ENCODE peak calls at places on chromosome 16, in four cellular contexts. Y is glutamatergic neuron, X is H1, S is AML-193. A is an unnamed sample.

GRCh38 chr16:10493276-10493675 is 87.1 kb downstream of the EMP2 start:
- DNase-seq in X (no peak), S (no peak), Y (no peak), A (no peak)

GRCh38 chr16:10180771-10181163 is 1.5 kb downstream of the GRIN2A start:
- DNase-seq in S (no peak), X (peak), Y (peak), A (peak)

GRCh38 chr16:2284001-2284770 is 16.3 kb upstream of the RNPS1 start:
- DNase-seq in X (no peak), Y (no peak), S (no peak), A (no peak)

GRCh38 chr16:1941924-1942809 is 832 bp downstream of the MSRB1 start:
- DNase-seq in X (no peak), Y (no peak), S (peak), A (no peak)

GRCh38 chr16:85286066-85286712 is 173.9 kb upstream of the CIBAR2 start:
- DNase-seq in Y (no peak), X (no peak), S (no peak), A (no peak)

GRCh38 chr16:2156025-2156848 is 655 bp downstream of the TRAF7 start:
- DNase-seq in Y (no peak), S (peak), X (no peak), A (no peak)

GRCh38 chr16:68987734-68988457 is 117.6 kb upstream of the HAS3 start:
- DNase-seq in S (no peak), Y (no peak), X (no peak), A (no peak)

GRCh38 chr16:6068063-6068462 is 970.5 kb upstream of the EEF2KMT start:
- DNase-seq in S (no peak), X (no peak), Y (no peak), A (no peak)

GRCh38 chr16:68954871-68955635 is 111.7 kb downstream of the TANGO6 start:
- DNase-seq in X (no peak), Y (no peak), S (no peak), A (no peak)

GRCh38 chr16:88591577-88592021 is 21.4 kb downstream of the ZC3H18 start:
- DNase-seq in S (no peak), X (no peak), Y (no peak), A (no peak)

GRCh38 chr16:85159226-85159980 is 47.1 kb upstream of the CIBAR2 start:
- DNase-seq in Y (no peak), S (no peak), X (no peak), A (no peak)

GRCh38 chr16:65769776-65770438 is 596.6 kb upstream of the CDH5 start:
- DNase-seq in Y (no peak), X (no peak), S (no peak), A (no peak)

GRCh38 chr16:28553776-28554633 is at the start of gene SGF29:
- DNase-seq in Y (peak), S (peak), X (peak), A (peak)

GRCh38 chr16:50490828-50491227 is 57.4 kb upstream of the NKD1 start:
- DNase-seq in Y (no peak), X (no peak), S (no peak), A (no peak)

A was measured in BE2C.